ENCODE peak calls at places on chromosomes 6 and 20, in six cellular contexts. H, L, O, F, N and D are unnamed samples.

GRCh38 chr20:48758206-48758820 is 69.5 kb downstream of the PREX1 start:
- DNase-seq in H (no peak), L (peak; percentile 90), O (peak; percentile 33), F (no peak), N (peak; percentile 58), D (no peak)

GRCh38 chr6:26366504-26366903 is 1.5 kb downstream of the BTN3A2 start:
- DNase-seq in H (no peak), L (no peak), O (no peak), F (no peak), N (no peak), D (no peak)

GRCh38 chr6:70310063-70310694 is 7.3 kb upstream of the COL9A1 start:
- DNase-seq in H (peak; percentile 59), L (no peak), O (no peak), F (no peak), N (no peak), D (no peak)

GRCh38 chr6:128882560-128882959 is 378 bp upstream of the LAMA2 start:
- DNase-seq in H (peak; percentile 38), L (no peak), O (no peak), F (no peak), N (no peak), D (no peak)

GRCh38 chr6:4291453-4292403 is 156.4 kb upstream of the ECI2 start:
- DNase-seq in H (peak; percentile 33), L (no peak), O (no peak), F (no peak), N (no peak), D (peak; percentile 60)

GRCh38 chr6:70151616-70152015 is 151.3 kb downstream of the COL9A1 start:
- DNase-seq in H (no peak), L (no peak), O (no peak), F (no peak), N (no peak), D (no peak)

GRCh38 chr6:90938116-90938515 is 351.2 kb upstream of the MAP3K7 start:
- DNase-seq in H (no peak), L (no peak), O (no peak), F (no peak), N (no peak), D (no peak)

GRCh38 chr6:149405823-149406765 is 6.0 kb downstream of the SUMO4 start:
- DNase-seq in H (no peak), L (no peak), O (no peak), F (no peak), N (no peak), D (no peak)

GRCh38 chr6:161673026-161673425 is 399.2 kb upstream of the AGPAT4 start:
- DNase-seq in H (no peak), L (no peak), O (no peak), F (no peak), N (no peak), D (peak; percentile 70)

GRCh38 chr20:24148372-24148771 is 159.8 kb upstream of the GGTLC1 start:
- DNase-seq in H (no peak), L (no peak), O (peak; percentile 45), F (no peak), N (peak; percentile 71), D (no peak)

GRCh38 chr20:23832775-23833508 is 6.4 kb upstream of the CST2 start:
- DNase-seq in H (no peak), L (no peak), O (no peak), F (no peak), N (no peak), D (no peak)

GRCh38 chr6:82711105-82711829 is 347.6 kb downstream of the TPBG start:
- DNase-seq in H (no peak), L (no peak), O (no peak), F (no peak), N (no peak), D (no peak)

GRCh38 chr6:18263561-18264337 is 581 bp downstream of the DEK start:
- DNase-seq in H (peak; percentile 64), L (peak; percentile 90), O (peak; percentile 74), F (no peak), N (peak; percentile 58), D (no peak)

GRCh38 chr6:2986722-2987196 is 12.9 kb upstream of the NQO2 start:
- DNase-seq in H (no peak), L (no peak), O (no peak), F (no peak), N (no peak), D (no peak)

GRCh38 chr6:170033666-170034065 is 257.2 kb downstream of the DLL1 start:
- DNase-seq in H (no peak), L (peak; percentile 22), O (peak; percentile 3), F (no peak), N (peak; percentile 10), D (no peak)

GRCh38 chr6:33619166-33619565 is 2.0 kb upstream of the ITPR3 start:
- DNase-seq in H (no peak), L (no peak), O (no peak), F (no peak), N (no peak), D (no peak)

GRCh38 chr6:128635219-128635618 is 114.8 kb upstream of the PTPRK start:
- DNase-seq in H (no peak), L (no peak), O (no peak), F (no peak), N (no peak), D (no peak)

GRCh38 chr6:13465734-13466133 is 21.7 kb downstream of the GFOD1 start:
- DNase-seq in H (no peak), L (no peak), O (no peak), F (no peak), N (no peak), D (no peak)

GRCh38 chr20:50335105-50335504 is 144.5 kb downstream of the CEBPB start:
- DNase-seq in H (peak; percentile 89), L (peak; percentile 10), O (no peak), F (no peak), N (peak; percentile 63), D (no peak)

GRCh38 chr6:41428402-41428994 is 93.1 kb downstream of the NCR2 start:
- DNase-seq in H (no peak), L (no peak), O (peak; percentile 51), F (no peak), N (no peak), D (no peak)
- TF ChIP-seq POLR2AphosphoS5 in H (no peak), L (no peak), O (no peak), F (no peak), N (no peak), D (no peak)

DNA sequence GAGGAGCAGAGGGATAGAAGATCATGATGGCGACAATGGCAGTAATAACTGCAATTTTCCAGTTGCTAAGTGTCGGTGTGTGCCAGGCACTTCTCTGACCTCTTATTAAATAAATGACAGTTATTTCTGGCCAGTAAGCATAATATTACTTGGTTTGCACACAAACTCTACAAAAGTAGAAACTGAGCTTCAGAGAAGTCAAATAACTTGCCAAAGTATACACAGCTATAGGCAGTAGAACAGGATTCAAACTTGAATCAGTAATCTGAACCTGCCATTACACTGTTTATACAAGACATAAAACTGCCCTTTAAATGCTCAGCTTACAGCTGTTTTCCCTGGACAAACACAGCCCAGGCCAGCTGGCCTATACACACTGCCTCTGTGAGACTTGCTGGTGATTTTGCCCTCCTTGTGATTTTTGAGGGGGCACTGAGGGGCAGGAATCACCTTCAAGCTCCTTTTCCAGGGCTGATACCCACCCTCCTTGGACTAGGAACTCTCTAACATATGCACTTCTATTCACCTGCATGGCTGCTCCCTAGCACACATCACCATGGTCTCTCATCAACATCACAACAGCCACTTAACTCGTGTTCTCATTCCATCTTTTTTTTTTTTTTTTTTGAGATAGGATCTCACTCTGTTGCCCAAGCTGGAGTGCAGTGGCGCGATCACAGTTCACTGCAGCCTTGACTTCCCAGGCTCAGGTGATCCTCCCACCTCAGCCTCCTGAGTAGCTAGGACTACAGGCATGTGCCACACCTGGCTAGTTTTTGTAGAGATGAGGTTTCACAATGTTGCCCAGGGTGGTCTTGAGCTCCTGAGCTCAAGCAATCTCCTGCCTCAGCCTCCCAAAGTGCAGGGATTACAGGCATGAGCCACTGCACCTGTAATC is 63.6 kb downstream of the SLC23A2 start:
- DNase-seq in H (peak; percentile 16), L (no peak), O (no peak), F (no peak), N (no peak), D (no peak)
- TF ChIP-seq POLR2AphosphoS5 in H (no peak), L (no peak), O (no peak), F (no peak), N (no peak), D (no peak)

DNA sequence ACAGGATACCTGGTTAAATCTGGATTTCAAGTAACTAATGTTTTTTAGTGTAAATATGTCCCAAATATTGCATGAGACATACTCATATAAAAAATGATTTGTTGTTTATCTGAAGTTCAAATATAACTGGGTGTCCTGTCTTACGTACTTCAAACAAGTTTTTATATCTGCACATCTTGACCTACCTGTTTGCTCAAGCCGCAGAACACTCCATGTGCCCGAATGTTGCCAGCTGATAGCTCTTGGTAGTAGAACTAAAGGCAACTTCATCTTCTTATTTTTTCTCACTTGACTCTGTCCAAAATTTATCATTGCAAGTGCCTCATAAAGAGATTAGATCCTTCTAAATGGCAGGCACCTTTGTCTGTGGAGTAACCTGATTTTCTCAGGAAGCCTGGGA is 39.1 kb upstream of the KLHL31 start:
- DNase-seq in H (no peak), L (no peak), O (no peak), F (no peak), N (no peak), D (no peak)
- TF ChIP-seq POLR2AphosphoS5 in H (no peak), L (no peak), O (no peak), F (no peak), N (no peak), D (no peak)

GRCh38 chr20:61290721-61291120 is 38.7 kb downstream of the CDH4 start:
- DNase-seq in H (no peak), L (no peak), O (no peak), F (no peak), N (no peak), D (no peak)
- TF ChIP-seq POLR2AphosphoS5 in H (no peak), L (no peak), O (no peak), F (no peak), N (no peak), D (no peak)

GRCh38 chr6:108850669-108851467 is 2.6 kb downstream of the ARMC2 start:
- DNase-seq in H (no peak), L (peak; percentile 78), O (no peak), F (no peak), N (peak; percentile 81), D (no peak)
- TF ChIP-seq POLR2AphosphoS5 in H (no peak), L (no peak), O (no peak), F (no peak), N (no peak), D (no peak)

DNA sequence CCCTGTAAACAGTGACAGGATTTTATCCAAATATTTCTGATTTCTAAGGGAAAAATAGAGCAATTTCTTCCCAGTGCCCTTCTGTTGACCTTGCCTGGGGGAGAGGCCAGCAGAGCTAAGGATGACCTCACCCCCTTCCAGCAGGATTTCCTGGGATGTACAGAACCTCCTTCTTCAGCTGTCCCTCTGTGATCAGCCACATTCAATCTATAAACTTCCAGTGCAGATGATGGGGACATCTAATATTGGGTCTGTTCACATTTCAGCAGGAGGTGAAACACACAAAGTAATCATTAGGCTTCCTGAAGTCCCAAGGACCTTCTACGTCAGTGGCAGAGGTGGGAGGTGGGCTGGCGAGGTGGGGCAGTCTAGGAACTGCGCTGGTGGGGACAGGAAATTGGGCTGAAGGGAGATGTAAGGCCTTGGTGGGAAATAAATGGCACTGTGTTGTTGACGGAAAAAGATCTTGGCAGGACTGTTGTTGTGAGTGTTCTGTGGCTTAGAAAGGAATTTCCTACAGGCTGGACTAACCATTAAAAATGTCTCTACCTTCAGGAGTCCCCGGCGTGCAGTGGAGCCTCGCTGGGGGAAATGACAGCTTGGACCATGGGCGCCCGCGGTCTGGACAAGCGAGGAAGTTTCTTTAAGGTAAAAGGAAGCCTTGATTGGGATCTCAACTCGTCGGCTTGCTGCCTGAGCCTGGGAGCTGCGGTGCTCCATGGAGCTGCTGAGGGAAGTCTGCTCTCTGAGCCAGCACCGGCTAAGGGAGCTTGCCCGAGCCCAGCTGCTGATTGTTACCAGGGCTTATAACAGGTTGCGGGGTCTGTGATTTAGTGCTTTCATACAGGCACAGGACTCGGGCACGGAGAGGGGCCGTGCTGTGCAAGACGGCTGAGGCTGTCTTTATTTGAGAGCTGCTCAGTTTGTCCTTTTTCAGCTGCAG is 127.9 kb upstream of the NAA20 start:
- DNase-seq in H (peak; percentile 7), L (peak; percentile 80), O (peak; percentile 32), F (no peak), N (no peak), D (no peak)
- TF ChIP-seq POLR2AphosphoS5 in H (no peak), L (peak; percentile 78), O (peak; percentile 63), F (no peak), N (peak; percentile 76), D (peak; percentile 33)